ENCODE peak calls at places on chromosomes 11 and 22, in nine cellular contexts. E, W, P, Y, T, U, F, O and R are unnamed samples.

GRCh38 chr11:21654091-21654490 is 538.8 kb upstream of the ANO5 start:
- DNase-seq in O (no peak), U (no peak), W (no peak), Y (no peak), E (peak), P (no peak), T (no peak), F (no peak), R (no peak)

GRCh38 chr11:113305440-113306336 is 8.7 kb upstream of the TTC12 start:
- DNase-seq in U (peak), W (peak), Y (peak), F (no peak), T (peak), E (peak), O (peak), P (peak), R (no peak)

GRCh38 chr11:25625094-25625493 is 706.8 kb upstream of the ANO3 start:
- DNase-seq in W (no peak), Y (no peak), U (no peak), T (no peak), O (no peak), F (no peak), P (no peak), E (no peak), R (no peak)

GRCh38 chr11:69249641-69250502 is 44.1 kb upstream of the MYEOV start:
- DNase-seq in O (no peak), Y (no peak), W (no peak), T (no peak), U (peak), P (peak), F (no peak), E (peak), R (peak)

GRCh38 chr22:21641795-21642583 is at the start of gene SDF2L1:
- DNase-seq in F (peak), P (peak), O (peak), U (peak), E (peak), W (peak), T (peak), Y (peak), R (peak)

GRCh38 chr11:35981581-35981980 is 37.7 kb downstream of the LDLRAD3 start:
- DNase-seq in U (no peak), W (no peak), E (no peak), Y (no peak), T (no peak), F (peak), O (no peak), P (no peak), R (no peak)

GRCh38 chr11:17743026-17743807 is 8.6 kb downstream of the KCNC1 start:
- DNase-seq in T (no peak), F (no peak), E (no peak), O (no peak), P (no peak), W (no peak), Y (no peak), U (peak), R (no peak)

GRCh38 chr22:27212617-27213177 is 555.3 kb downstream of the MIAT start:
- DNase-seq in W (peak), Y (peak), E (peak), T (no peak), F (peak), U (no peak), O (peak), P (peak), R (peak)

GRCh38 chr11:20443596-20443995 is 56.1 kb downstream of the PRMT3 start:
- DNase-seq in Y (no peak), E (peak), P (no peak), O (no peak), W (no peak), F (no peak), U (no peak), T (no peak), R (no peak)

GRCh38 chr22:50039669-50040458 is 18.2 kb downstream of the TTLL8 start:
- DNase-seq in O (no peak), W (no peak), Y (no peak), U (peak), F (peak), E (no peak), P (no peak), T (no peak), R (no peak)

GRCh38 chr11:125679397-125679796 is 1.2 kb downstream of the ACRV1 start:
- DNase-seq in Y (no peak), U (no peak), W (no peak), F (no peak), P (no peak), O (no peak), E (no peak), T (no peak), R (no peak)

GRCh38 chr11:82899191-82899820 is 924 bp downstream of the PRCP start:
- DNase-seq in T (no peak), E (no peak), F (no peak), O (no peak), P (no peak), Y (no peak), U (no peak), W (no peak), R (no peak)

GRCh38 chr11:119639642-119640205 is 89.3 kb downstream of the NECTIN1 start:
- DNase-seq in Y (no peak), U (no peak), E (peak), F (no peak), W (no peak), P (no peak), O (no peak), T (no peak), R (no peak)

GRCh38 chr11:67630943-67631331 is 1.2 kb upstream of the NUDT8 start:
- DNase-seq in W (no peak), P (no peak), O (no peak), U (no peak), Y (no peak), E (no peak), T (no peak), F (no peak), R (no peak)

GRCh38 chr11:105466582-105467228 is 143.2 kb upstream of the GRIA4 start:
- DNase-seq in U (no peak), T (no peak), E (no peak), F (no peak), O (no peak), P (peak), W (no peak), Y (no peak), R (no peak)

GRCh38 chr11:27237641-27238040 is 125.4 kb downstream of the CCDC34 start:
- DNase-seq in W (peak), O (no peak), P (no peak), F (no peak), E (no peak), Y (no peak), U (no peak), T (no peak), R (no peak)

GRCh38 chr11:27234961-27235360 is 128.1 kb downstream of the CCDC34 start:
- DNase-seq in W (no peak), E (no peak), P (no peak), T (no peak), Y (no peak), U (no peak), O (no peak), F (no peak), R (no peak)

GRCh38 chr11:27233654-27234042 is 129.4 kb downstream of the CCDC34 start:
- DNase-seq in Y (no peak), E (no peak), T (no peak), F (no peak), U (no peak), P (no peak), W (no peak), O (no peak), R (no peak)

GRCh38 chr11:27231519-27231918 is 131.5 kb downstream of the CCDC34 start:
- DNase-seq in O (no peak), U (no peak), Y (no peak), F (no peak), E (peak), W (no peak), P (no peak), T (no peak), R (no peak)

DNA sequence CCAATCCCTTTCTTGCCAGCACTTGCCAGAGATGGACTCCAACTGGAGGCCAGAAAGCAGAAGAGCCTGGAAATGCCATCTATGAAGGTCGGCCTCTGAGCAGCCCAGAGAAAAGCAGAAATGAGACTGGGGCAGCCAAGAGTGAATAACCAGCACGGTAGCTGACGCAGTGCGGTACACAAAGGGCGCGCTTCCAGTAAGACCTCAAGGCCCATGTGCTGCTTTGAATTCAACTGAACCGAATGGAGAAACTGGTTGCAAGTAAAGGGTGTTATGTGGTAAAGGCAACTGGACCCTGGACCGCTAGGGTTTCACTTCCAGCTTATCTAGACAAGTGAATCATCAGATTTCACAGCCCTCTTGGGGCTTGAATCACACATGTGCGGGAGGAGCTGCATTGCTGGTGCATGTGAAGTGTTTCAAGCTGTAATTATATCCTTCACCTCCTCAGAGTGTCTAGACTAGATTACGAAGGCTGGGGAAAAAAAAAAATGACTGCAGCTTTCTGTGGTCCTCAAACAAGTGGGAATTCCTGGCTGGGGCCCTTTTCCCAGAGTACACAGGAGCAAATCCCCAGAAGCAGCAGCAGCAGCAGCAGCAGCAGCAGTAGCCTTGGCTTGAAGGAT is 128.9 kb downstream of the CCDC34 start:
- DNase-seq in P (peak), F (no peak), U (no peak), W (peak), T (no peak), Y (no peak), O (no peak), E (peak), R (no peak)
- TF ChIP-seq CTCF in P (no peak), F (no peak), U (no peak), W (no peak), T (no peak), Y (no peak), O (no peak), E (no peak), R (no peak)

GRCh38 chr11:77778549-77778948 is 42.0 kb downstream of the RSF1 start:
- DNase-seq in W (no peak), T (no peak), Y (no peak), E (no peak), P (no peak), O (no peak), F (no peak), U (no peak), R (no peak)

GRCh38 chr11:77778118-77778517 is 42.4 kb downstream of the RSF1 start:
- DNase-seq in Y (no peak), E (no peak), P (no peak), T (no peak), U (no peak), O (no peak), F (no peak), W (no peak), R (no peak)

GRCh38 chr11:77779935-77780334 is 40.6 kb downstream of the RSF1 start:
- DNase-seq in T (no peak), W (no peak), O (no peak), F (no peak), E (peak), U (no peak), Y (no peak), P (peak), R (no peak)

GRCh38 chr11:77775941-77776340 is 44.6 kb downstream of the RSF1 start:
- DNase-seq in T (no peak), U (no peak), Y (no peak), E (no peak), F (no peak), P (no peak), O (no peak), W (no peak), R (no peak)

GRCh38 chr11:77776455-77776854 is 44.1 kb downstream of the RSF1 start:
- DNase-seq in T (no peak), W (no peak), U (no peak), E (no peak), F (no peak), O (no peak), Y (no peak), P (no peak), R (no peak)
- TF ChIP-seq CTCF in T (no peak), W (no peak), U (peak), E (peak), F (no peak), O (no peak), Y (no peak), P (no peak), R (no peak)

DNA sequence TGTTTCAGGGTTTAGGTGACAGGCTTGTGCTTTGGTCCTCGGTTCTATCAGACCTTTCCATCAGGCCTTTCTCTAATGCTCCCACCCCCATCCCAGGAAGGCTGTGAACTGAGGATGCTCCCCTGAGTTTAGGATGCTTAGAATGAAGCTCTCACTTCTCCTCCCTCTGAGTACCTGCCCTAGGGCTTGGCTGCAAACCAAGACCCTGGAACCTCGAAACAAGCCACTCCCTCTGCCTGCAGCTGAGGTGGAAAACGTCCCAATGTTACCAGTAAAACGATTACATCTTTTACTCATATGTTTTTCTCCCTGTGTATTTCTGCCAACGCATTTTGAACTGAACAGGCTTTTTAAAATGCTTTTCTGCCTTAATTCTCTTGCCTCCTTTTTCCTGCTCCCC is 54.5 kb upstream of the BMAL1 start:
- DNase-seq in W (no peak), F (no peak), P (no peak), T (no peak), O (no peak), E (no peak), U (no peak), Y (no peak), R (no peak)
- TF ChIP-seq CTCF in W (no peak), F (no peak), P (no peak), T (no peak), O (no peak), E (no peak), U (no peak), Y (no peak), R (no peak)

GRCh38 chr11:13535819-13536218 is 40.0 kb upstream of the PTH start:
- DNase-seq in P (no peak), W (no peak), F (no peak), Y (no peak), E (peak), O (no peak), U (no peak), T (no peak), R (no peak)
- TF ChIP-seq CTCF in P (no peak), W (no peak), F (no peak), Y (peak), E (peak), O (no peak), U (no peak), T (no peak), R (no peak)